ENCODE peak calls at places on chromosomes 16 and 17, in four cellular contexts. M is HFF-Myc, F is AG08396, O is HTR-8/SVneo. G is an unnamed sample.

GRCh38 chr17:4919511-4920047 is 12.5 kb upstream of the GP1BA start:
- DNase-seq in M (no peak), F (no peak), O (no peak), G (peak)

GRCh38 chr16:58056580-58056979 is 31.0 kb downstream of the MMP15 start:
- DNase-seq in O (no peak), F (no peak), M (no peak), G (no peak)

GRCh38 chr16:66899945-66900688 is 18.6 kb downstream of the CDH16 start:
- DNase-seq in F (peak), M (no peak), O (peak), G (peak)

GRCh38 chr16:53166099-53166498 is 111.3 kb downstream of the CHD9 start:
- DNase-seq in F (no peak), M (no peak), O (no peak), G (no peak)

GRCh38 chr17:81234506-81234855 is 4.4 kb downstream of the TEPSIN start:
- DNase-seq in F (no peak), M (no peak), O (no peak), G (no peak)

GRCh38 chr17:14886200-14886739 is 378.9 kb downstream of the PMP22 start:
- DNase-seq in M (no peak), O (peak), F (no peak), G (peak)

GRCh38 chr17:19016297-19016696 is 11.7 kb upstream of the FAM83G start:
- DNase-seq in M (no peak), F (no peak), O (no peak), G (no peak)

GRCh38 chr16:88383401-88384221 is 852 bp downstream of the ZNF469 start:
- DNase-seq in M (peak), F (peak), O (peak), G (peak)